ENCODE peak calls at places on chromosome 18, in four cellular contexts. H is tibial artery, S is MM.1S, Q is tibial nerve. Y is an unnamed sample.

GRCh38 chr18:36127866-36128845 is 984 bp downstream of the SLC39A6 start:
- DNase-seq in H (peak; percentile 28), S (no peak), Q (no peak), Y (peak; percentile 58)

GRCh38 chr18:28963481-28963880 is 786.6 kb upstream of the CDH2 start:
- DNase-seq in H (no peak), S (no peak), Q (no peak), Y (peak; percentile 66)

GRCh38 chr18:45282101-45282812 is 333.0 kb upstream of the SLC14A2 start:
- DNase-seq in H (no peak), S (no peak), Q (no peak), Y (no peak)

GRCh38 chr18:10023853-10024638 is 110.2 kb downstream of the VAPA start:
- DNase-seq in H (no peak), S (no peak), Q (no peak), Y (no peak)

GRCh38 chr18:37393945-37394609 is 171.5 kb downstream of the CELF4 start:
- DNase-seq in H (peak; percentile 61), S (peak; percentile 60), Q (peak; percentile 25), Y (peak; percentile 93)

GRCh38 chr18:54880706-54881105 is 52.4 kb downstream of the RAB27B start:
- DNase-seq in H (no peak), S (no peak), Q (no peak), Y (peak; percentile 19)

GRCh38 chr18:8106603-8107002 is 502.6 kb upstream of the RAB12 start:
- DNase-seq in H (no peak), S (no peak), Q (no peak), Y (no peak)

GRCh38 chr18:23701544-23702064 is 12.4 kb downstream of the LAMA3 start:
- DNase-seq in H (no peak), S (no peak), Q (no peak), Y (no peak)

GRCh38 chr18:73940721-73941120 is 206.9 kb downstream of the FBXO15 start:
- DNase-seq in H (no peak), S (no peak), Q (no peak), Y (no peak)

GRCh38 chr18:62928316-62928715 is 213.0 kb downstream of the PHLPP1 start:
- DNase-seq in H (no peak), S (no peak), Q (no peak), Y (peak; percentile 51)

GRCh38 chr18:70415823-70416488 is 127.1 kb downstream of the SOCS6 start:
- DNase-seq in H (no peak), S (no peak), Q (no peak), Y (no peak)

GRCh38 chr18:61998335-61998734 is 105.5 kb upstream of the RNF152 start:
- DNase-seq in H (no peak), S (no peak), Q (no peak), Y (no peak)

GRCh38 chr18:63283305-63283704 is 36.3 kb downstream of the BCL2 start:
- DNase-seq in H (no peak), S (no peak), Q (no peak), Y (no peak)

GRCh38 chr18:52150050-52150449 is 189.9 kb upstream of the DCC start:
- DNase-seq in H (no peak), S (no peak), Q (no peak), Y (no peak)

GRCh38 chr18:58529714-58530354 is 99.1 kb downstream of the ALPK2 start:
- DNase-seq in H (peak; percentile 44), S (peak; percentile 60), Q (peak; percentile 23), Y (peak; percentile 82)

GRCh38 chr18:10661333-10661732 is 135.5 kb downstream of the NAPG start:
- DNase-seq in H (no peak), S (no peak), Q (no peak), Y (peak; percentile 19)

GRCh38 chr18:37566479-37567060 is 972 bp upstream of the CELF4 start:
- DNase-seq in H (no peak), S (no peak), Q (no peak), Y (peak; percentile 25)

GRCh38 chr18:53944721-53945120 is 279.7 kb downstream of the MBD2 start:
- DNase-seq in H (no peak), S (no peak), Q (no peak), Y (no peak)

GRCh38 chr18:44651918-44652317 is 28.8 kb upstream of the SETBP1 start:
- DNase-seq in H (no peak), S (no peak), Q (no peak), Y (peak; percentile 19)

GRCh38 chr18:63433349-63433866 is 11.1 kb upstream of the VPS4B start:
- DNase-seq in H (peak; percentile 42), S (no peak), Q (no peak), Y (no peak)

GRCh38 chr18:57561728-57562423 is 24.6 kb downstream of the FECH start:
- DNase-seq in H (no peak), S (peak; percentile 63), Q (no peak), Y (peak; percentile 76)

GRCh38 chr18:48033770-48034650 is 103.6 kb upstream of the SMAD2 start:
- DNase-seq in H (peak; percentile 16), S (no peak), Q (no peak), Y (no peak)

GRCh38 chr18:46213295-46213694 is 109.1 kb downstream of the HAUS1 start:
- DNase-seq in H (no peak), S (peak; percentile 29), Q (no peak), Y (no peak)

GRCh38 chr18:51266736-51267135 is 69.3 kb upstream of the MEX3C start:
- DNase-seq in H (no peak), S (no peak), Q (no peak), Y (no peak)

GRCh38 chr18:13502585-13502984 is 223.8 kb downstream of the FAM210A start:
- DNase-seq in H (peak; percentile 26), S (no peak), Q (no peak), Y (no peak)

GRCh38 chr18:75319905-75320304 is 107.6 kb downstream of the SMIM21 start:
- DNase-seq in H (no peak), S (no peak), Q (no peak), Y (no peak)

GRCh38 chr18:47931707-47932103 is 1.2 kb upstream of the SMAD2 start:
- DNase-seq in H (no peak), S (peak; percentile 66), Q (no peak), Y (peak; percentile 29)

GRCh38 chr18:22378672-22379282 is 38.9 kb downstream of the CTAGE1 start:
- DNase-seq in H (peak; percentile 22), S (no peak), Q (no peak), Y (peak; percentile 29)

GRCh38 chr18:33873127-33873526 is 295.1 kb downstream of the ASXL3 start:
- DNase-seq in H (no peak), S (no peak), Q (no peak), Y (no peak)
- H3K4me1 ChIP-seq in H (no peaks in the 10 kb centered on the region), S (no peaks in the 10 kb centered on the region), Q (no peaks in the 10 kb centered on the region), Y (no peaks in the 10 kb centered on the region)

DNA sequence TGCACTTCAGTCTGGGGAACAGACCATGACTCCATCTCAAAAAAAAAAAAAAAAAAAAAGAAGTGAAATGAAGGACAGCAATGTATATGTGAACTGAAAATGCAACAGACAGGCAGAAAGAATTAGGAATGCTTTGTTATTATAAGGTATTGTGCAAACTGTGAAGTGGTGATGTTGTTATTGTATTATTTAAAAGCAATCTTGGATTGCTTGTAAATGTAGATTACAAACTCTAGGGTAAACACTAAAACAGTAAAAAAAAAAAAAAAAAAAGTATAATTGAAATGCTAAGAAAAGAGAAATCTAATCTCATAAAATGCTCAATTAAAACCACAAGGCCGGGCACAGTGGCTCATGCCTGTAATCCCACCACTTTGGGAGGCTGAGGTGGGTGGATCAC is 25.3 kb downstream of the DYM start:
- DNase-seq in H (no peak), S (no peak), Q (no peak), Y (peak; percentile 29)
- H3K9me3 ChIP-seq in H (no peaks in the 10 kb centered on the region), S (no peaks in the 10 kb centered on the region), Q (no peaks in the 10 kb centered on the region), Y (no peaks in the 10 kb centered on the region)

GRCh38 chr18:11901826-11902438 is 6.2 kb downstream of the MPPE1 start:
- DNase-seq in H (no peak), S (no peak), Q (no peak), Y (no peak)

GRCh38 chr18:11906181-11906580 is 1.9 kb downstream of the MPPE1 start:
- DNase-seq in H (no peak), S (no peak), Q (no peak), Y (no peak)

GRCh38 chr18:11899063-11899462 is 9.1 kb downstream of the MPPE1 start:
- DNase-seq in H (no peak), S (no peak), Q (no peak), Y (no peak)

GRCh38 chr18:11905613-11906012 is 2.5 kb downstream of the MPPE1 start:
- DNase-seq in H (no peak), S (no peak), Q (no peak), Y (no peak)

GRCh38 chr18:11902522-11903292 is 5.4 kb downstream of the MPPE1 start:
- DNase-seq in H (no peak), S (no peak), Q (no peak), Y (no peak)
- H3K36me3 ChIP-seq in H (peaks cover 9% of the 10 kb centered on the region), S (no peaks in the 10 kb centered on the region), Q (peaks cover 63% of the 10 kb centered on the region), Y (peaks cover 35% of the 10 kb centered on the region)

DNA sequence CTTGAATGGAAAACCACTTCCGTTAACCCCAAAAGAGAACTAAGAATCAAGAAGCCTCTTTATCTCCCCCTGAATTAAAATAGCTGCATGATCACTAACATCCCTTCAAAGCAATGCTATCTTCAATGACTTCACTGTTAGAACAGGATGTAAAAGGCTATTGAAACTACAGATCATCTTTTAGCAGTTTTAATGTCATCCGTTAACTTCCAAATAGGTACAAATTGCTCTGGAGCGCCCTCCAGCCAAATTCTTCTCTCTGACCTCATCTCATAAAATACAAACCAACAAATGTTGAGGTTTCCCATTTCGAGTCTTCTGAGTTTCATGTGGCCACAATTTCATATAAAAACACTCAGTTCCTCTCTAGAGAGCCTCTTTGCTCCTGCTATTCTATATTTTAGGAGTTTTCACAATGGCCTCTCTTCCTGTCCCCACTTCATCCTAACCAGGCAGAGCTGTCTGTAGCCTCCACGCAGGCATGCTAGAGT is 38.0 kb downstream of the B4GALT6 start:
- DNase-seq in H (no peak), S (no peak), Q (no peak), Y (no peak)
- H3K4me1 ChIP-seq in H (no peaks in the 10 kb centered on the region), S (no peaks in the 10 kb centered on the region), Q (no peaks in the 10 kb centered on the region), Y (peaks cover 21% of the 10 kb centered on the region)

DNA sequence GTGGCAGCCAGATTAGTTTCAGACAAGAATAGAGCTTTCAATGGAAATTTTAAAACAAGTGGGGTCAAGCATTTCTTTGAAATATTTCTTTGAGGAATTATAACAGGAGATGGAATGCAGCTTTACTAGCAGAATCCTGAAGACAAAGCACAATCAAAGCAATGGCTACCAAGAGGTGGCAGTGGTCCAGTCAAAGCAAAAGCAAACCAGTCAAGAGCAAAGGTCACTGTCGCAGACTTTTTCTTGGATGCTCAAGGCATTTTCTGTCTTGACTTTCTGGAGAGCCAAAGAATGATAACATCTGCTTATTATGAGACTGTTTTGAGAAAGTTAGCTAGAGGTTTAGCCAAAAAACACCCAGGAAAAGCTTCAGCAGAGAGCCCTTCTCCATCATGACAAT is 351.2 kb upstream of the DLGAP1 start:
- DNase-seq in H (no peak), S (no peak), Q (no peak), Y (no peak)
- H3K9me3 ChIP-seq in H (peaks cover 7% of the 10 kb centered on the region), S (no peaks in the 10 kb centered on the region), Q (no peaks in the 10 kb centered on the region), Y (peaks cover 5% of the 10 kb centered on the region)

DNA sequence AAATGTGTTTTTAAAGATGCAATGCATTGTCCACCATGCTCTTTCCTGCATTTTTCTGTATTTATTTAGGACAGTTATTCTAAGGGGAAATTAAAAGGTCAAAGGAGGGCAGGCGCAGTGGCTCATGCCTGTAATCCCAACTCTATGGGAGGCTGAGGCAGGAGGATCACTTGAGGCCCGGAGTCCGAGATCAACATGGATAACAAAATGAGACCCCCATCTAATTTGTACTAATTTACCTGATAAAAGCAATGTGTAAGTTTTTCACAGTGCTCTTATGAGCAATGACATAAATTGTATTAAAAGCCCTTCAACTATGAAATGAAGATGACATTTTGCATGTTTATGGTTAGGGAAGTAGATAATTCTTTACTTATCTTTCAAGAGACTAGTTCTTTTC is 9.6 kb downstream of the HSBP1L1 start:
- DNase-seq in H (no peak), S (no peak), Q (no peak), Y (no peak)
- H3K36me3 ChIP-seq in H (peaks cover 51% of the 10 kb centered on the region), S (peaks cover 16% of the 10 kb centered on the region), Q (peaks cover 79% of the 10 kb centered on the region), Y (peaks cover 42% of the 10 kb centered on the region)